ENCODE peak calls at places on chromosomes 13 and 19, in eight cellular contexts. G is lower lobe of right lung, O is A549, P is RWPE1, Q is tibial nerve, C is heart right ventricle, N is ovary, L is tibial artery. R is an unnamed sample.

GRCh38 chr13:95643814-95644598 is 500 bp downstream of the DZIP1 start:
- DNase-seq in N (peak), C (peak), L (no peak), P (peak), Q (no peak), O (peak), G (no peak), R (peak)

GRCh38 chr13:51417716-51418115 is 35.1 kb downstream of the INTS6 start:
- DNase-seq in O (no peak), Q (no peak), P (no peak), G (no peak), C (no peak), N (no peak), L (no peak), R (no peak)

GRCh38 chr13:35818577-35819165 is 312.5 kb downstream of the DCLK1 start:
- DNase-seq in N (no peak), G (no peak), O (peak), P (peak), L (no peak), C (no peak), Q (no peak), R (no peak)

GRCh38 chr13:45770886-45771285 is 68.8 kb downstream of the CBY2 start:
- DNase-seq in L (no peak), Q (no peak), G (no peak), O (no peak), N (no peak), C (no peak), P (no peak), R (no peak)

GRCh38 chr13:50081106-50081898 is 66.1 kb downstream of the KCNRG start:
- DNase-seq in C (peak), N (peak), G (peak), L (peak), P (no peak), O (peak), Q (no peak), R (peak)

GRCh38 chr19:54470991-54471782 is 1.9 kb downstream of the CDC42EP5 start:
- DNase-seq in N (no peak), O (no peak), L (peak), C (peak), Q (peak), G (peak), P (peak), R (no peak)

GRCh38 chr13:99396446-99396845 is 89.2 kb upstream of the GPR183 start:
- DNase-seq in P (no peak), N (no peak), L (peak), O (no peak), C (no peak), Q (no peak), G (no peak), R (no peak)

GRCh38 chr19:34332027-34332786 is 32.8 kb upstream of the GPI start:
- DNase-seq in N (no peak), G (no peak), C (no peak), P (no peak), Q (no peak), L (no peak), O (no peak), R (no peak)

GRCh38 chr13:28628250-28628649 is 30.7 kb upstream of the POMP start:
- DNase-seq in N (no peak), L (no peak), G (peak), C (no peak), P (no peak), O (no peak), Q (no peak), R (no peak)

GRCh38 chr19:38162094-38162493 is 61.9 kb downstream of the DPF1 start:
- DNase-seq in L (no peak), C (no peak), N (no peak), O (no peak), G (no peak), Q (no peak), P (peak), R (no peak)

DNA sequence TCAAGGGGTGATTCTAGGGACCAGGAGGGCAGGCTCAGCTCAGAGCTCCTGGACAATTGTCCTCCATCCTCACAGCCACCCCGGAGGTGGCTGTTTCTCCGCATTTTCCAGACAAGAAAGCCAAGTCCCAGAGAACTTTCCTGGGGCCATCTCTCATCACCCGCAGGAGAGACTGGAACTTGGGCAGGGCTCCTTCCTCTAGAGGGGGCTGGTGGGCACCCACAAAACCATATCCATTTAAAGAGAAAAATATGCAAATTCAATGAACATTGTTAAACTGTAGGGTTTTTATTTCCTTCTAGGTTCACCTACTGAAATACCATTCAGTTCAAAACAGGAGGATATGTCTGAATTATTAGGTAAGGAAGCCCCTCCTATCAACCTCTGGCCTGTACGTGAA is 16.6 kb downstream of the SPACA7 start:
- DNase-seq in G (no peak), N (no peak), C (no peak), P (no peak), O (no peak), Q (no peak), L (no peak), R (no peak)
- TF ChIP-seq CTCF in G (no peak), N (no peak), C (no peak), P (no peak), O (no peak), Q (no peak), L (no peak), R (no peak)

GRCh38 chr19:13016245-13016627 is 21.0 kb downstream of the NFIX start:
- DNase-seq in P (no peak), C (no peak), L (no peak), O (no peak), G (no peak), Q (no peak), N (no peak), R (no peak)
- H3K27ac ChIP-seq in P (peak), C (no peak), L (peak), O (no peak), G (peak), Q (peak), N (peak), R (peak)

DNA sequence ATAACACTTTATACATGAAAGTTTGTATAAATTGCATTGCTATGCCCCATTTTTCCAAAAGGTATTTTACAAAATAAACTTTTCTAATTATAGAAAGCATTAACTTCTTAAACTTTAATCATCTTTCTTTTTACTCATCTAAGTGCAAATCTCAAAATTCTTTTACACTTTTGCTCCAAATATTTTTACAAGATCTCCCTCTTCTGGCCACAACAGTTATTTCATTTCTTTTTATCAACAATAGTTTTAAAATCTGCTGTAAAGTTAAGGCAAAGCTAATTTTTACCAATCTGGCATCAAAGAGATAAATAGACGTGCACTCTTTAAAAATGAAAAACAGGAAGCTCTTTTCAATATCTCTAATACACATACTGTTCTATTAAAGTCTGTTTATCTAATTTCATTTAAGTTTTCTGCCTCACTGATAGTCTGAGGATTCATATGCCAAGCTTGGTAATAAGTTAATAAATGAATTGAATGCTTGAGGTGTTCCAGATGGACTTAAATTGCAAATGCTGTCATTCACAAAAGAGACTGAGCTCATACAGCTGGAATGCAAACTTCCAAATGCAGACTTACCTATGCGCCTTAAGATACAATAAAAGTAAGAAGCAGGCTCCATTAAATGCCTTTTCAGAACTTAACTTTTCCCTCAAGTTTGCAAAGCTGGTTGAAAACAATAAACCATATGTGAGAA is 583.0 kb upstream of the ATXN8OS start:
- DNase-seq in N (no peak), Q (no peak), L (no peak), P (no peak), O (no peak), C (no peak), G (no peak), R (no peak)
- TF ChIP-seq CTCF in N (no peak), Q (no peak), L (no peak), P (peak), O (peak), C (no peak), G (no peak), R (no peak)

GRCh38 chr13:53041968-53042485 is 13.4 kb downstream of the OLFM4 start:
- DNase-seq in O (no peak), N (no peak), L (no peak), P (no peak), C (no peak), G (no peak), Q (no peak), R (no peak)

GRCh38 chr13:53048880-53049279 is 20.3 kb downstream of the OLFM4 start:
- DNase-seq in C (no peak), Q (no peak), G (no peak), O (no peak), P (no peak), L (no peak), N (no peak), R (no peak)

GRCh38 chr13:53042897-53043296 is 14.3 kb downstream of the OLFM4 start:
- DNase-seq in O (no peak), N (no peak), G (no peak), L (no peak), C (no peak), Q (no peak), P (no peak), R (no peak)

GRCh38 chr13:53045110-53045509 is 16.5 kb downstream of the OLFM4 start:
- DNase-seq in C (no peak), N (no peak), G (no peak), Q (peak), O (no peak), L (no peak), P (no peak), R (peak)
- H3K27ac ChIP-seq in C (no peak), N (no peak), G (no peak), Q (no peak), O (no peak), L (no peak), P (no peak), R (no peak)

GRCh38 chr13:85543144-85543543 is 256.1 kb downstream of the SLITRK6 start:
- DNase-seq in L (no peak), O (no peak), Q (no peak), N (no peak), C (no peak), P (no peak), G (no peak), R (no peak)
- TF ChIP-seq CTCF in L (no peak), O (no peak), Q (no peak), N (no peak), C (no peak), P (no peak), G (no peak), R (no peak)

DNA sequence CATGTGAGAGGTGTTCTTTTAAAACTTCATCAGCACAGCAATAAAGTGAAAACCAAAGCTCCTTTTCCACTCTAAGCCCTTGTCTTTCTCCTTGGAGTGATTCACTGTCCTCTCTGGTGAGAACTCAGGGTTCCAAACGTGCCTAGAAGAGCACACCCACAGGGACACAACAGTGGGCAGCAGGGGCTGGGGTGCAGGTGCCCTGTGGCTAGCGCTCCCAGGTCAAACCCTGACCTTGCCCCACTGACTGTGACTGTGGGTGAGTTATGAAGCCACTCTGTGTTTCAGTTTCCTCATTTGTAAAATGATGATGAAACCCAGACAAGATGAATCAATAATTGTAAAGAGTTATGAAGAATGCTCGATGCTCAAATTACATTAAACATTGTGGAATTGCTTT is 37.6 kb upstream of the IGFL1 start:
- DNase-seq in N (no peak), C (no peak), Q (no peak), P (no peak), G (no peak), L (no peak), O (no peak), R (no peak)
- H3K27ac ChIP-seq in N (no peak), C (no peak), Q (no peak), P (peak), G (no peak), L (no peak), O (peak), R (no peak)

DNA sequence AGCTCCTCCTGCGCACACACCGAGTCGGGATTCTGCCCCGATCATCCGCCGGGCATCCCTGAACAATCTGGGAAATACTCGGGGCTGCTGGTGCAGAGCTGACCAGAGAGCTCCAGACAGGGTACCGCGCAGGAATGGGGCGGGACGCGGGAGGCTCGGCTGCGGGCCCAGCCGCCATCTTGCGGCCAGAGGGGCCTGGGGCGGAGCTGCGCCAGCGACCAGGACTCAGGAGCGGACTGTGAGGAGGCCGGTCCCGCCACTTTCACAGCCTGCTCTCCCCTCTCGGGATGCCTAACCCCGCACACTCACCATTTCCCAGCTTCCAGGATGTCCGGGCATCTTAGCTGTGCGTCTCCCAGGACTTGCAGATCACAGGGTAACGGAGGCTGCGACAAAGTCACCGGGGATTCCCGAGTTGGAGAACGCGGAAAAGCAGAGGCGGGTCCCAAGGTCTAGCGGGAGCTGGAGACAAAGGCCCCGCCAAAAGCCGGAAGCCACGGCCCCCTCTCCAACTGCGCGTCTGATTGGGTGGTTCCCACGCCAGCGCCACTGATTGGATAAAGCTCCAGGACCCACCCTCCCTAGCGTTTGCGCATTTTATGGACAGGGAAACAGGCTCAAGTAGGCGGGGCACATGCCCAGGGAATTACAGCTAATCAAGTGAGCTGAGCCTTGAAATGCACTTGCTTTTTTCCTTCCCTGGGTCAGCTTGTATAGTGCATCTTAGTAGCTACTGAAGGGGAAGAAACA is 15.8 kb upstream of the ZNF43 start:
- DNase-seq in G (peak), C (peak), Q (peak), O (peak), P (peak), L (peak), N (peak), R (peak)
- TF ChIP-seq CTCF in G (no peak), C (no peak), Q (no peak), O (no peak), P (no peak), L (no peak), N (no peak), R (no peak)

DNA sequence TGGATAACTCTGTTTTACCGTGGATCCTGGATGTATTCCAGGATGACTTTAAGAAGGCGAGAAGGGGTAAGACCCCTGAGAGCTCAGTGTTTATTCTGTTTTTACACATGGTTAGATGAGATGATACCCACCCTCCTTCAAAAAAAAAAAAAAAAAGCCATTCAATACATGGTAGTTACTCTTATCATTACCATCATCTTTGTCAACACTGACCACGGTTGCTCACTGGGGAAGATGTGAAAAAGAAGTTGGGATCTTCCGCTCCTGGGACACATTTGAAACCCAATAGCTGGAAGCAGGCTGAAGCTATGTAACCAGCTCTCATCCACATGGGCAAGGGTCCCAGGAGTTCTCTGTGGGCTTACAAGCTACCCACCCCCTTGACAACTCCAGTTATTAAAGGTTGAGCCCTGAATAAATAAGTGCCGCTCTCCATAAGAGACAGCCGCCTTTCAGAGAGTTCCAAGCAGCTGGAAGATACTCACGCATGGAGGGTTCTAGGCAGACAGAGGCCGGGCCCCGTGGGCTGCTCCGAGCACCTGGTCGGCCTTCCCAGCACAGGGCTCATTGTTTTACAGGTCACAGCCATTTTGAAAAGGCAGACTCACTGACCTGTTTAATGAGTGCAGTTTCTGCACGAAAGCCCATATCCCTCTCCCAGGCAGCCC is 22.8 kb downstream of the SERP2 start:
- DNase-seq in P (no peak), O (no peak), N (no peak), Q (no peak), L (no peak), G (no peak), C (no peak), R (no peak)
- H3K27ac ChIP-seq in P (no peak), O (no peak), N (no peak), Q (peak), L (no peak), G (peak), C (peak), R (peak)

GRCh38 chr13:27338816-27339215 is 68.2 kb downstream of the RASL11A start:
- DNase-seq in C (no peak), G (no peak), P (no peak), L (no peak), N (no peak), Q (no peak), O (peak), R (no peak)
- TF ChIP-seq CTCF in C (no peak), G (no peak), P (no peak), L (no peak), N (no peak), Q (no peak), O (no peak), R (no peak)

R was measured in uterus.